ENCODE peak calls at places on chromosomes 6 and 20, in ten cellular contexts. U, H, K, O, I, F, L, W, A and B are unnamed samples. For H3K9me3, the result is how much of the 10 kb centered on the place peaks cover.

GRCh38 chr20:64129146-64129782 is 21.9 kb upstream of the NPBWR2 start:
- DNase-seq in U (no peak), H (no peak), K (no peak), O (no peak), I (no peak), F (peak), L (no peak), W (no peak), A (no peak), B (no peak)

GRCh38 chr6:43985329-43985728 is 141.9 kb downstream of the MRPL14 start:
- DNase-seq in U (no peak), H (no peak), K (no peak), O (no peak), I (no peak), F (no peak), L (no peak), W (no peak), A (no peak), B (no peak)

GRCh38 chr20:37969949-37970855 is 63.1 kb downstream of the TTI1 start:
- DNase-seq in U (no peak), H (no peak), K (no peak), O (no peak), I (no peak), F (no peak), L (no peak), W (no peak), A (no peak), B (no peak)

GRCh38 chr6:6932968-6933367 is 174.8 kb upstream of the RREB1 start:
- DNase-seq in U (no peak), H (no peak), K (no peak), O (no peak), I (no peak), F (no peak), L (no peak), W (no peak), A (no peak), B (no peak)

GRCh38 chr20:9573598-9573997 is 59.2 kb downstream of the LAMP5 start:
- DNase-seq in U (no peak), H (no peak), K (no peak), O (no peak), I (no peak), F (no peak), L (no peak), W (no peak), A (no peak), B (no peak)

GRCh38 chr6:116842374-116842947 is 13.6 kb upstream of the GPRC6A start:
- DNase-seq in U (no peak), H (no peak), K (no peak), O (no peak), I (no peak), F (no peak), L (peak), W (no peak), A (no peak), B (no peak)

GRCh38 chr6:84284428-84285033 is 57.1 kb upstream of the CEP162 start:
- DNase-seq in U (no peak), H (no peak), K (no peak), O (no peak), I (peak), F (no peak), L (peak), W (peak), A (peak), B (no peak)

GRCh38 chr6:43974643-43975235 is 152.5 kb downstream of the MRPL14 start:
- DNase-seq in U (no peak), H (no peak), K (no peak), O (no peak), I (no peak), F (no peak), L (peak), W (no peak), A (no peak), B (no peak)

GRCh38 chr6:164303092-164304007 is 888.8 kb downstream of the QKI start:
- DNase-seq in U (peak), H (peak), K (peak), O (no peak), I (no peak), F (no peak), L (no peak), W (no peak), A (no peak), B (no peak)

GRCh38 chr20:34180460-34181108 is 60.6 kb upstream of the ASIP start:
- DNase-seq in U (no peak), H (no peak), K (no peak), O (no peak), I (no peak), F (no peak), L (no peak), W (no peak), A (no peak), B (no peak)

GRCh38 chr20:13054011-13054410 is 45.2 kb downstream of the SPTLC3 start:
- DNase-seq in U (no peak), H (no peak), K (no peak), O (no peak), I (no peak), F (no peak), L (no peak), W (no peak), A (no peak), B (no peak)

GRCh38 chr6:132054525-132054924 is 103.4 kb upstream of the CCN2 start:
- DNase-seq in U (no peak), H (no peak), K (no peak), O (peak), I (no peak), F (no peak), L (peak), W (no peak), A (no peak), B (no peak)

GRCh38 chr6:107114213-107114871 is 973 bp downstream of the BEND3 start:
- DNase-seq in U (peak), H (peak), K (peak), O (peak), I (peak), F (peak), L (peak), W (peak), A (peak), B (peak)

GRCh38 chr20:51354191-51354768 is 188.2 kb downstream of the NFATC2 start:
- DNase-seq in U (no peak), H (no peak), K (peak), O (no peak), I (no peak), F (peak), L (peak), W (no peak), A (no peak), B (no peak)

DNA sequence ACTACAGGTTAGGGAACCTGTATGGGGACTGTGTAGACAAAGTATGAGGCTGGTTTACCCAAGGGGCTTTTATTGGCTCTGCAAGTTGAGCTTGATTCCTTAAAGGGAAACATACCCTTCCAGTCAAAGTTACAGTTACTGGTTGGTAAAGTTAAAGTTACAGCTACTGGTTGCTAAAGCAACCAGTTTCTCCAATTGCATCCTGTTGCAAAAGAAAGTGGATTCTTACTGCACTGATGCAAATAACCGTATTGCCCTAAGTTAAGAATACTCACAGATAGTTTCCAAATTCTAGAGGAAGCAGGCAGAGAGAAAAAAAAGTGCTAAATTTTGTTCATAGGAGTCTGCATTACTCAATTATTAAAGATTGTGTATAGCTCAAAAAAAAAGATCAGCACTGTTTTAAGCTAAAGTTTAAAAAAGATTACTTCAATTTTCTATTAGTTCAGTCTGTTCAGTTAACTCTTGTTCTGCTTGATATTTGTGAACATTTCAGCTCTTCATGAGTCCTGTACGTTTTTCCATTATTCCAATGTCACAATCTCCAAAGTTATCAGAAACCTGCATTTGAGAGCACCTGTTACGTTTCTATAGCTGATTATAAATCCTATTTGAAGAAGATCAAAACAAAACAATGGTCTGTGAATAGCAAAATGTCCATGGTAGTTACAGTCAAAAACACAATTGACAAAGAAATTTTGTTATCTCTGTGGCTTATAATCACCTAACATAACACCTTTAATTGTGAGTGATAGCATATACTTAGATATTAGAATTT is 8.6 kb upstream of the IL22RA2 start:
- DNase-seq in U (no peak), H (no peak), K (no peak), O (no peak), I (no peak), F (no peak), L (no peak), W (no peak), A (no peak), B (no peak)
- H3K9me3 ChIP-seq in U (half or more), H (under half), K (under half), O (under half), I (under half), F (under half), L (under half), W (under half), A (half or more), B (half or more)

DNA sequence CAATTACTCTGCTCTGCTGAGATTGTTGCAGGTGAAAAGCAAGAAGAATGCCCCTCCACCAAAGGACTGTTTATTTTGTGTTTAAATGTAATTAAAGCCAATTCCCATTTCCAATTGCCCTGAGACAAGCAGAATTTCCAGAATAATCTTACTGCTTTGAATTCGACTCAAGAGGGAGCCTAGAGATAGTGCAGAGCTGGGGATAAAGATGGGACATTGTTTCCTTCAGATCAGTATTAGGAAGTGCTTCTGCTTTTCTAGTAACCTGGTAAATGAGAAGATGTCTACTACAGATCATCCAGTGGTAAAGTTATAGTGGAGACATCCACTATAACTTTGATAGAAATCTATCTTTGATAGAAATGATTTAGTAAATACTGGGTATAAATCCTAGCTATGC is 326.9 kb downstream of the UBE3D start:
- DNase-seq in U (no peak), H (no peak), K (no peak), O (no peak), I (no peak), F (no peak), L (no peak), W (no peak), A (no peak), B (no peak)
- TF ChIP-seq CTCF in U (no peak), H (no peak), K (no peak), O (no peak), I (no peak), F (no peak), L (no peak), W (no peak), A (no peak), B (no peak)

GRCh38 chr20:57320358-57320757 is 9.2 kb upstream of the SPO11 start:
- DNase-seq in U (no peak), H (no peak), K (no peak), O (no peak), I (no peak), F (no peak), L (no peak), W (no peak), A (no peak), B (no peak)
- H3K27ac ChIP-seq in U (no peak), H (no peak), K (no peak), O (no peak), I (no peak), F (no peak), L (no peak), W (no peak), A (no peak), B (no peak)

GRCh38 chr20:40564997-40565680 is 123.9 kb downstream of the MAFB start:
- DNase-seq in U (no peak), H (no peak), K (no peak), O (peak), I (no peak), F (no peak), L (peak), W (peak), A (no peak), B (no peak)
- H3K9me3 ChIP-seq in U (under half), H (under half), K (under half), O (under half), I (under half), F (under half), L (under half), W (under half), A (under half), B (under half)